ENCODE peak calls at places on chromosomes 7 and 10, in five cellular contexts. B is HFF-Myc, A is tibial artery, H is sigmoid colon, Y is esophagus muscularis mucosa. L is an unnamed sample.

GRCh38 chr10:98208925-98209324 is 59.1 kb downstream of the LOXL4 start:
- DNase-seq in B (no peak), H (no peak), A (no peak), Y (no peak), L (no peak)

GRCh38 chr10:77603529-77603927 is 34.1 kb downstream of the KCNMA1 start:
- DNase-seq in B (no peak), A (no peak), H (peak), Y (no peak), L (peak)

GRCh38 chr10:103881420-103882284 is 26.3 kb upstream of the SH3PXD2A start:
- DNase-seq in H (no peak), B (no peak), Y (no peak), A (no peak), L (no peak)

GRCh38 chr7:27991006-27991528 is 189.5 kb downstream of the JAZF1 start:
- DNase-seq in Y (no peak), B (no peak), H (no peak), A (no peak), L (no peak)

GRCh38 chr10:63657812-63658211 is 136.6 kb downstream of the REEP3 start:
- DNase-seq in Y (no peak), H (no peak), B (no peak), A (no peak), L (no peak)

GRCh38 chr10:104199567-104199966 is 32.6 kb downstream of the CFAP43 start:
- DNase-seq in A (no peak), B (no peak), H (no peak), Y (no peak), L (no peak)

GRCh38 chr10:85995791-85996190 is 370.8 kb downstream of the GRID1 start:
- DNase-seq in Y (peak), H (no peak), A (no peak), B (no peak), L (peak)

GRCh38 chr10:112115781-112116385 is 67.7 kb downstream of the GPAM start:
- DNase-seq in B (no peak), H (no peak), Y (no peak), A (no peak), L (peak)

GRCh38 chr7:76072243-76073148 is 24.6 kb downstream of the MDH2 start:
- DNase-seq in H (no peak), Y (no peak), A (no peak), B (no peak), L (no peak)

GRCh38 chr10:104574470-104575213 is 66.4 kb upstream of the SORCS3 start:
- DNase-seq in H (no peak), Y (peak), A (no peak), B (no peak), L (no peak)

GRCh38 chr7:2613926-2614613 is 17.7 kb upstream of the TTYH3 start:
- DNase-seq in Y (no peak), H (peak), A (peak), B (no peak), L (peak)

GRCh38 chr10:11602357-11602756 is 9.1 kb downstream of the USP6NL start:
- DNase-seq in B (no peak), A (no peak), H (no peak), Y (no peak), L (no peak)

GRCh38 chr7:100826546-100827329 is 585 bp downstream of the EPHB4 start:
- DNase-seq in A (no peak), Y (no peak), H (no peak), B (no peak), L (no peak)

GRCh38 chr7:138025215-138026186 is 23.6 kb upstream of the CREB3L2 start:
- DNase-seq in B (no peak), A (no peak), H (no peak), Y (no peak), L (no peak)

GRCh38 chr7:156768698-156769472 is 124.1 kb downstream of the LMBR1 start:
- DNase-seq in Y (no peak), H (no peak), A (no peak), B (no peak), L (no peak)

GRCh38 chr7:129351320-129351719 is 82.9 kb upstream of the STRIP2 start:
- DNase-seq in A (no peak), H (no peak), Y (no peak), B (no peak), L (no peak)

GRCh38 chr7:129356176-129356575 is 78.1 kb upstream of the STRIP2 start:
- DNase-seq in H (no peak), B (no peak), Y (no peak), A (no peak), L (no peak)

GRCh38 chr7:129359641-129360040 is 74.6 kb upstream of the STRIP2 start:
- DNase-seq in H (no peak), A (no peak), B (no peak), Y (no peak), L (no peak)

GRCh38 chr7:129359176-129359575 is 75.1 kb upstream of the STRIP2 start:
- DNase-seq in H (no peak), Y (no peak), A (no peak), B (no peak), L (no peak)

GRCh38 chr7:129354428-129355157 is 79.6 kb upstream of the STRIP2 start:
- DNase-seq in A (no peak), H (no peak), B (no peak), Y (no peak), L (no peak)
- H3K4me3 ChIP-seq in A (no peak), H (no peak), B (no peak), Y (no peak), L (no peak)

GRCh38 chr10:71433983-71434744 is 37.4 kb downstream of the CDH23 start:
- DNase-seq in H (no peak), B (no peak), A (no peak), Y (no peak), L (no peak)

GRCh38 chr10:71431216-71431944 is 34.7 kb downstream of the CDH23 start:
- DNase-seq in B (no peak), A (no peak), Y (no peak), H (no peak), L (no peak)

GRCh38 chr10:71433116-71433982 is 36.6 kb downstream of the CDH23 start:
- DNase-seq in Y (no peak), B (no peak), H (no peak), A (no peak), L (no peak)

GRCh38 chr10:71429929-71430328 is 33.2 kb downstream of the CDH23 start:
- DNase-seq in Y (no peak), B (no peak), A (no peak), H (no peak), L (no peak)

DNA sequence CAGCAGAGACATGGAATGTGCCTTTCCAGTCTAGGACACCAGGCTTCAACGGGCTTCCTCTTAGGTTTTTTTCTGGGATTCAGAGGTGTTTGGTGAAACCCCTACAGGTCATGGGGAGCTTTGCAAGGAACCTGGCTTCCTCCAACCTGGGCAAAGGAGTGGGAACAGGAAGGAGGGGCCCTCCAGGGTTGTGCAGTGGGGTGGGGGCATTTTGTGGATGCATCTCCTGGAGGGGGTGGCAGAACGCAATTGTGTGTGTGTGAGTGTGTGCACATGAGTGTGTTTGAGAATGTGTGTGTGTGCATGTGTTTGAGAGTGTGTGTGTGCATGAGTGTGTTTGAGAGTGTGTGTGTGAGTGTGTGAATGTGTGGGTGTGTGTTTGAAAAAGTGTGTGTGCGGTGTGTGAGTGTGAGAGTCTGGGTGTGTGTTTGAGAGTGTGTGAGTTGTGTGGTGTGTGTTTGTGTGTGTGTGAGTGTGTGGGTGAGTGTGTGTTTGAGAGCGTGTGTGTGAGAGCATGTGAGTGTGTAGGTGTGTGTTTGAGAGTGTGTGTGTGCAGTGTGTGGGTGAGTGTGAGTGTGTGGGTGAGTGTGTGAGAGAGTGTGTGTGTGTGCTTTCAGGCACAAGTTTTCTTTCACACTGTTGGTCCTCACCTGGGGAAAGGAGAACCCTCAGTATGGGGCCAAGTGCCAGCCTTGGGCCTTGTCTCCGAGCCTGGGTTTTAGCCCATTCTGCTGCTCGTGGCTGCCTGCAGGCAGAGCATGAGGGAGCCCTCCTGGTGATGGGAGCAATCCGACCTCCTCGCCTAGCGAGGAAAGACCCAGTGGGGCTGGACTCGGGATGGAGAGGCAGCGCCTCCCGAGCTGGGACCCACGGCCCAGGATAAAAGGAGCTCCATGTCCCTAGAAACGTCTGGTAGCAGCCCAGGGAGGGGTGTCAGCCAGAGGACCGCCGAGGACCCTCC is 35.5 kb downstream of the CDH23 start:
- DNase-seq in H (no peak), A (no peak), Y (no peak), B (no peak), L (no peak)
- TF ChIP-seq CTCF in H (no peak), A (no peak), Y (no peak), B (no peak), L (no peak)

GRCh38 chr7:18534481-18534880 is 38.9 kb downstream of the HDAC9 start:
- DNase-seq in B (no peak), A (no peak), Y (no peak), H (no peak), L (no peak)

GRCh38 chr7:18532813-18533212 is 37.3 kb downstream of the HDAC9 start:
- DNase-seq in A (no peak), Y (no peak), B (no peak), H (no peak), L (no peak)

GRCh38 chr7:18529213-18529612 is 33.7 kb downstream of the HDAC9 start:
- DNase-seq in H (no peak), B (no peak), A (no peak), Y (no peak), L (no peak)

GRCh38 chr7:18531539-18531938 is 36.0 kb downstream of the HDAC9 start:
- DNase-seq in B (no peak), A (no peak), Y (no peak), H (no peak), L (no peak)

GRCh38 chr7:18530224-18531179 is 35.0 kb downstream of the HDAC9 start:
- DNase-seq in H (no peak), B (no peak), Y (no peak), A (no peak), L (no peak)
- H3K4me3 ChIP-seq in H (no peak), B (no peak), Y (no peak), A (no peak), L (no peak)

GRCh38 chr7:47093835-47094234 is 488.1 kb downstream of the TNS3 start:
- DNase-seq in Y (peak), A (no peak), H (no peak), B (no peak), L (no peak)
- TF ChIP-seq CTCF in Y (no peak), A (no peak), H (no peak), B (no peak), L (no peak)

GRCh38 chr7:22726849-22727792 is at the start of gene IL6:
- DNase-seq in H (peak), Y (no peak), A (peak), B (peak), L (peak)

GRCh38 chr7:22725585-22725984 is 1.4 kb upstream of the IL6 start:
- DNase-seq in H (no peak), Y (no peak), B (no peak), A (no peak), L (peak)

GRCh38 chr7:22728416-22729029 is 1.5 kb downstream of the IL6 start:
- DNase-seq in H (no peak), B (peak), A (no peak), Y (no peak), L (peak)

GRCh38 chr7:22724861-22725260 is 2.1 kb upstream of the IL6 start:
- DNase-seq in A (no peak), Y (no peak), B (no peak), H (no peak), L (peak)

DNA sequence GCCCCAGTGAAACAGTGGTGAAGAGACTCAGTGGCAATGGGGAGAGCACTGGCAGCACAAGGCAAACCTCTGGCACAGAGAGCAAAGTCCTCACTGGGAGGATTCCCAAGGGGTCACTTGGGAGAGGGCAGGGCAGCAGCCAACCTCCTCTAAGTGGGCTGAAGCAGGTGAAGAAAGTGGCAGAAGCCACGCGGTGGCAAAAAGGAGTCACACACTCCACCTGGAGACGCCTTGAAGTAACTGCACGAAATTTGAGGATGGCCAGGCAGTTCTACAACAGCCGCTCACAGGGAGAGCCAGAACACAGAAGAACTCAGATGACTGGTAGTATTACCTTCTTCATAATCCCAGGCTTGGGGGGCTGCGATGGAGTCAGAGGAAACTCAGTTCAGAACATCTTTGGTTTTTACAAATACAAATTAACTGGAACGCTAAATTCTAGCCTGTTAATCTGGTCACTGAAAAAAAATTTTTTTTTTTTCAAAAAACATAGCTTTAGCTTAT is 603 bp upstream of the IL6 start:
- DNase-seq in B (peak), Y (no peak), H (peak), A (no peak), L (peak)
- H3K4me3 ChIP-seq in B (peak), Y (peak), H (peak), A (peak), L (peak)

GRCh38 chr7:73483171-73483570 is 38.9 kb downstream of the BAZ1B start:
- DNase-seq in Y (no peak), H (no peak), B (no peak), A (no peak), L (no peak)
- TF ChIP-seq CTCF in Y (no peak), H (no peak), B (no peak), A (no peak), L (no peak)